ENCODE peak calls at places on chromosomes 3 and 15, in ten cellular contexts. T is mesenchymal stem cell; H is Daoy; J is stomach; F is NCI-H2081; Q is hypothalamus; Z is cardiac fibroblast; G is mesothelial cell of epicardium; E is germinal center; U is activated naive CD4-positive, alpha-beta T cell treated with Interleukin-2 at 50 U/mL for 16 hours. V is an unnamed sample.

GRCh38 chr3:39349080-39349479 is 19.6 kb downstream of the CCR8 start:
- DNase-seq in H (no peak), J (no peak), Q (no peak), Z (no peak), G (no peak), T (no peak), F (peak; percentile 59), E (no peak), U (no peak), V (no peak)

GRCh38 chr15:31390029-31390428 is 63.4 kb downstream of the KLF13 start:
- DNase-seq in H (no peak), Q (no peak), U (no peak), T (no peak), F (no peak), J (no peak), Z (no peak), E (no peak), G (no peak), V (no peak)

GRCh38 chr15:51193526-51193925 is 98.8 kb upstream of the TNFAIP8L3 start:
- DNase-seq in T (no peak), H (no peak), U (no peak), Z (peak; percentile 44), G (no peak), J (no peak), F (no peak), E (no peak), Q (no peak), V (no peak)

GRCh38 chr3:142251951-142252350 is 26.6 kb upstream of the GK5 start:
- DNase-seq in E (no peak), T (no peak), Q (no peak), J (no peak), F (no peak), G (no peak), U (no peak), H (no peak), Z (no peak), V (no peak)

GRCh38 chr15:59437777-59438574 is at the start of gene FAM81A:
- DNase-seq in E (peak; percentile 94), J (peak; percentile 78), Z (peak; percentile 57), Q (peak; percentile 85), U (peak; percentile 14), G (peak; percentile 59), F (peak; percentile 87), H (peak; percentile 79), T (peak; percentile 81), V (no peak)

GRCh38 chr3:24838533-24838932 is 343.9 kb upstream of the THRB start:
- DNase-seq in F (no peak), G (no peak), J (no peak), H (no peak), U (no peak), Z (no peak), T (no peak), Q (no peak), E (no peak), V (no peak)

GRCh38 chr3:41933154-41933676 is 28.7 kb downstream of the ULK4 start:
- DNase-seq in E (no peak), J (no peak), U (no peak), G (no peak), H (peak; percentile 2), T (peak; percentile 42), Q (no peak), Z (peak; percentile 86), F (no peak), V (peak; percentile 46)

GRCh38 chr3:14537590-14538450 is 2.3 kb downstream of the GRIP2 start:
- DNase-seq in F (no peak), H (peak; percentile 37), J (no peak), T (no peak), Q (no peak), G (no peak), Z (peak; percentile 17), E (peak; percentile 23), U (no peak), V (no peak)

GRCh38 chr3:112699436-112699978 is 58.6 kb upstream of the CCDC80 start:
- DNase-seq in J (no peak), Z (peak; percentile 83), E (no peak), Q (no peak), F (no peak), U (no peak), G (no peak), H (peak; percentile 80), T (peak; percentile 28), V (peak; percentile 74)

GRCh38 chr3:196356556-196356955 is 18.4 kb upstream of the TM4SF19 start:
- DNase-seq in J (no peak), F (no peak), T (no peak), Q (no peak), E (no peak), H (no peak), Z (no peak), G (no peak), U (no peak), V (no peak)

GRCh38 chr3:157112536-157112935 is 47.4 kb downstream of the CCNL1 start:
- DNase-seq in E (no peak), Q (no peak), T (no peak), Z (no peak), G (no peak), H (no peak), J (no peak), U (no peak), F (no peak), V (no peak)

GRCh38 chr3:139357899-139358298 is 14.1 kb downstream of the MRPS22 start:
- DNase-seq in F (no peak), H (no peak), U (no peak), E (no peak), G (no peak), Z (no peak), T (no peak), J (no peak), Q (no peak), V (no peak)

GRCh38 chr3:169264711-169265110 is 398.8 kb downstream of the MECOM start:
- DNase-seq in H (peak; percentile 72), U (no peak), T (peak; percentile 52), Z (peak; percentile 53), F (peak; percentile 96), Q (no peak), J (peak; percentile 70), G (no peak), E (no peak), V (no peak)

GRCh38 chr3:130014526-130014925 is 40.0 kb downstream of the TRH start:
- DNase-seq in T (no peak), G (no peak), H (no peak), Q (no peak), U (no peak), F (no peak), E (no peak), J (no peak), Z (peak; percentile 4), V (no peak)

GRCh38 chr3:135965129-135965505 is 411 bp upstream of the PPP2R3A start:
- DNase-seq in Q (no peak), Z (no peak), T (no peak), U (no peak), E (no peak), G (no peak), H (no peak), F (no peak), J (no peak), V (no peak)

GRCh38 chr15:68554716-68555347 is 24.0 kb upstream of the CORO2B start:
- DNase-seq in J (no peak), T (no peak), Z (no peak), F (no peak), U (no peak), Q (no peak), E (no peak), G (no peak), H (no peak), V (no peak)

GRCh38 chr15:70617911-70618287 is 145.5 kb downstream of the UACA start:
- DNase-seq in Z (no peak), E (no peak), Q (no peak), T (no peak), F (no peak), J (no peak), U (no peak), G (no peak), H (no peak), V (no peak)

GRCh38 chr15:61528590-61528929 is 299.5 kb upstream of the RORA start:
- DNase-seq in Q (no peak), Z (no peak), T (no peak), E (peak; percentile 8), J (no peak), F (peak; percentile 42), G (no peak), H (no peak), U (no peak), V (no peak)

GRCh38 chr3:194682651-194683310 is 2.9 kb upstream of the FAM43A start:
- DNase-seq in Z (peak; percentile 92), F (peak; percentile 87), E (peak; percentile 81), Q (peak; percentile 66), T (peak; percentile 91), G (peak; percentile 44), H (peak; percentile 86), J (peak; percentile 80), U (peak; percentile 71), V (peak; percentile 79)

GRCh38 chr3:66991478-66991877 is 6.6 kb upstream of the KBTBD8 start:
- DNase-seq in H (peak; percentile 40), Z (peak; percentile 92), G (no peak), E (no peak), F (no peak), Q (no peak), U (no peak), J (no peak), T (peak; percentile 38), V (no peak)

GRCh38 chr3:132245547-132245946 is 71.7 kb upstream of the ACP3 start:
- DNase-seq in E (no peak), Q (no peak), F (no peak), J (no peak), T (no peak), U (no peak), Z (peak; percentile 52), H (peak; percentile 7), G (no peak), V (no peak)

GRCh38 chr15:65396283-65396964 is 18.6 kb upstream of the IGDCC3 start:
- DNase-seq in E (no peak), G (no peak), Z (no peak), J (no peak), Q (no peak), T (no peak), F (no peak), H (no peak), U (no peak), V (no peak)

GRCh38 chr3:29171583-29171990 is 109.3 kb upstream of the RBMS3 start:
- DNase-seq in F (no peak), U (no peak), J (no peak), Z (peak; percentile 63), H (no peak), Q (no peak), E (no peak), G (no peak), T (peak; percentile 67), V (no peak)

GRCh38 chr3:23221136-23221535 is 18.0 kb downstream of the UBE2E2 start:
- DNase-seq in U (no peak), T (no peak), E (peak; percentile 10), J (no peak), H (no peak), F (no peak), Z (no peak), G (no peak), Q (no peak), V (no peak)

GRCh38 chr3:188061133-188061532 is 92.8 kb upstream of the LPP start:
- DNase-seq in H (peak; percentile 66), G (no peak), J (no peak), F (peak; percentile 23), Z (peak; percentile 48), T (peak; percentile 75), U (peak; percentile 69), Q (no peak), E (peak; percentile 66), V (peak; percentile 3)

GRCh38 chr3:58008140-58009025 is at the start of gene FLNB:
- DNase-seq in G (peak; percentile 77), F (peak; percentile 61), Z (peak; percentile 70), T (peak; percentile 71), J (peak; percentile 77), E (peak; percentile 96), Q (peak; percentile 47), H (peak; percentile 81), U (peak; percentile 77), V (peak; percentile 57)

GRCh38 chr15:69290346-69291164 is 8.2 kb upstream of the PAQR5 start:
- DNase-seq in Q (no peak), J (no peak), F (no peak), Z (peak; percentile 69), U (no peak), G (no peak), E (no peak), T (no peak), H (no peak), V (no peak)

GRCh38 chr15:89203705-89204273 is 17.6 kb downstream of the RLBP1 start:
- DNase-seq in Q (no peak), H (no peak), F (no peak), Z (no peak), U (peak; percentile 23), E (no peak), J (no peak), T (no peak), G (no peak), V (no peak)